ENCODE peak calls at places on chromosome 9, in four cellular contexts. Q, C, M and E are unnamed samples.

GRCh38 chr9:131094622-131095021 is 1.7 kb upstream of the AIF1L start:
- DNase-seq in M (no peak), Q (peak; percentile 37), C (peak; percentile 47), E (no peak)

GRCh38 chr9:86041331-86041741 is 58.0 kb downstream of the GOLM1 start:
- DNase-seq in M (no peak), Q (peak; percentile 61), C (peak; percentile 67), E (no peak)

GRCh38 chr9:29697011-29697410 is 2123.7 kb upstream of the C9orf72 start:
- DNase-seq in C (peak; percentile 48), M (no peak), Q (no peak), E (no peak)

GRCh38 chr9:36894695-36895310 is 139.3 kb downstream of the PAX5 start:
- DNase-seq in C (no peak), M (no peak), Q (no peak), E (peak; percentile 21)

GRCh38 chr9:92044945-92045344 is 70.3 kb downstream of the SPTLC1 start:
- DNase-seq in C (no peak), M (no peak), Q (no peak), E (no peak)

GRCh38 chr9:115193777-115194176 is 75.8 kb upstream of the TNC start:
- DNase-seq in M (no peak), Q (no peak), C (no peak), E (no peak)

GRCh38 chr9:109319072-109319630 is 1.7 kb downstream of the EPB41L4B start:
- DNase-seq in Q (no peak), C (no peak), M (peak; percentile 53), E (no peak)

GRCh38 chr9:2469681-2470141 is 151.9 kb upstream of the VLDLR start:
- DNase-seq in M (no peak), Q (peak; percentile 6), C (peak; percentile 28), E (peak; percentile 46)

GRCh38 chr9:107158321-107158720 is 124.8 kb upstream of the RAD23B start:
- DNase-seq in Q (peak; percentile 37), C (peak; percentile 53), M (peak; percentile 47), E (peak; percentile 78)

GRCh38 chr9:77575785-77576184 is 72.3 kb downstream of the GNA14 start:
- DNase-seq in M (no peak), Q (peak; percentile 16), C (peak; percentile 44), E (no peak)

GRCh38 chr9:97470076-97470475 is 31.4 kb upstream of the TMOD1 start:
- DNase-seq in Q (no peak), M (peak; percentile 50), C (no peak), E (peak; percentile 45)

GRCh38 chr9:98873535-98874432 is 66.3 kb downstream of the GALNT12 start:
- DNase-seq in C (no peak), Q (no peak), M (no peak), E (no peak)

GRCh38 chr9:130911254-130912049 is 14.8 kb upstream of the QRFP start:
- DNase-seq in M (no peak), C (no peak), Q (no peak), E (no peak)

GRCh38 chr9:137860361-137860760 is 17.2 kb upstream of the CACNA1B start:
- DNase-seq in C (no peak), Q (no peak), M (no peak), E (no peak)
- H2BK15ac ChIP-seq in C (no peak overlapping the region), Q (no peak overlapping the region), M (no peak overlapping the region), E (no peak overlapping the region)

DNA sequence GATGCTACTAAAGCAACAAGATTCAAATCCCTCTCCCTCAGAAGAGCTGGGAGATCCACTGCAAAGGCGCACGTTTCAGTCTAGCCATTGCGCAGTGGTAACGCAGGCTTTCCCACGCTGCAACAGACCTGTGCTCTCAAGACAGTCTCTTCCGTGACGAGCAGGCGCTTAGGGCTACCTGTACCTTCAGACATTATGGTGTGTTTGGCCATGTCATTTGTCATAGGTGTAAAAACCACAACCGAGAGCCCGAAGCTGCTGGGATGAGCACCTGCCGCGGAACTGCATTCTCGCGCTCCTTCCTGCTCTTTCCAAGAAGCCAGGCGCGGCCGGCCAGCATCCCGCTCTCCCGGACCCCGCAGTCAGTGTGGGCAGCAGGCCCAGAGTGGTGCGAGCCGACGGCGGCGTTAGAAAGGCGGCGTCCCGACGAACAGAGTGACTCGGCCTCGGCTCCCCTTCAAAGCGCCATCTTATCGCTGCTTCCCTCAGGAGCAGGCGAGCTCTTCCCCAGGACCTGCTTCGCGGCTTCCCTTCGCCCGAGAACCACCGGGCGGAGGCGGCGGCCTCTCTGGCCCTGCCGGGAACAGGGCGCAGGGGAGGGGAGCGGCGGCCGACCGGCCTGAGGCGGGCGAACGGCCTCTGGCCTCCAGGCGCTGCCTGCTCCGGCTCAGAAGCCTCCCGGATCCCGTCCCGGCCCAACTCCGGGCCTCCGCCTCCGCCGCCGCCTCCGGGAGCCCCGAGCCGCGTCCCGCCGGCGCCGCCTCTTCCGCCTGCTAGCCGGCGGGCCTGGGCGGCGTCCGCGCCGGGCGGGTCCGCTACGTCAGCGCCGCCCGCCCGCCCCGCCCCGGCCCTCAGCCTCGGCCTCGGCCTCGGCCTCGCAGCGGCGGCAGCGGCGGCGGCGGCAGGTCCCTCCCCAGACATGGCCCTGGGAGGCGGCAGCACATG is at the start of gene FAM120A:
- DNase-seq in C (peak; percentile 79), Q (peak; percentile 70), M (peak; percentile 75), E (peak; percentile 51)
- H2AFZ ChIP-seq in C (peak within 1 kb of the TSS; percentile 90), Q (peak within 1 kb of the TSS; percentile 97), M (peak within 1 kb of the TSS; percentile 60), E (no peak within 1 kb of the TSS)

DNA sequence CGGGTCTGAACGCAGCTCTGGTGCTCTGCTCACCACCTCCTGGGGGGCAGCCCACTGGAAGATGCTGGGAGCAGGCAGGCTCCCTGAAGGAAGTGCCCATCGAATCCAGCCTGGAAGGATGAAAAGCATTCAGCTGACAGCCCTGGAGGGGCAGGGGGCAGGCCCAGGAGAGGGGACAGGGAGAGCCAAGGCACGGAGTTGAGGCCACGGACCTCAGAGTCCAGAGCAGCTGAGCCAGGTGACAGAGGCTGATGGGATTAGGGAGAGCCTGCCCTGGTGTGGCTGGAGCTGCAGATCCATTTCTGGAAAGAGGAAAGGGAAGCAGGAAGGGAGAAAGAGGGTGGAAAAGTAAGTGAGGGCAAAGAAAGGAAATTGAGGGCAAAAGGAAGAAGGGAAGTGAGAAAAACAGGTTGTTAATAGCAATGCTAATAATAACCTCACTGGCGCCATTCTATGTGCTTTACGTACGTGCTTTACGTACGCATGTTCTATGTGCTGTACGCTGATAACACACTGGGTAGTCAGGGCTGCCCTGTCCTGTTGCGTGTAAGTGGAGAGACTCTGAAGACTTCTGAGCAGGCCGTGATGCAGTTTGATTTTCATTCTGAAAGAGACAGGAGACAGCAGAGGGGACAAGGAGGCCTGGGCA is 52.6 kb downstream of the LMX1B start:
- DNase-seq in M (no peak), C (no peak), Q (no peak), E (no peak)
- H2BK15ac ChIP-seq in M (peak overlapping the region; percentile 100), C (no peak overlapping the region), Q (no peak overlapping the region), E (no peak overlapping the region)

DNA sequence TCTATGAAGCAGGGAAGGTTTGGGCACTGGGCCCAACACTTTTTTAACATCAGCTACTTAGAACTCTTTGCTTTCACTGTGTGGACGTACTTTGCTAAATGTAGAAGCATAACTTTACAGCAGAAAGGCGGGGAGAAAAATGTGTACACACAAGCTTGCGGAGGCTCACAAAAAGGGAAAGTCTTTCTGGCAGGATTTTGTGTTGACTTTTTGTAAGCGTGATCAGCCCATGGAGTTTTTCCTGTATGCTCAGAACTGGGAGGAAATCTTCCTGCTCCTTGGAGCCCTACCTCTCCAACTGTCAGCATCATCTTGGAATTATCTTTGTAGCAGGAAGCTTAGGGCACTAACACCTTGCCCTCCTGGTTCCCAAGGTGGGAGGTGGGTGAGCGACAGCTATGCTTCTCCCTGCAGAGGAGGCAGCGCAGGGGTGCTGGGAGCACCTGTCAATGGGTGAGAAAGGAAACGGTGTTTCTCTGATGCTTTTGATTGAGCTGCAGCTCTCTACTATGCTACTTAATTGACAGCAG is 321.9 kb downstream of the GADD45G start:
- DNase-seq in M (no peak), C (no peak), Q (no peak), E (no peak)
- H2AFZ ChIP-seq in M (no peak overlapping the region), C (no peak overlapping the region), Q (no peak overlapping the region), E (no peak overlapping the region)